ENCODE peak calls at places on chromosome 7, in ten cellular contexts. S is K562, Z is cardiac fibroblast, B is SK-N-SH, P is upper lobe of right lung, X is Peyer's patch, I is heart right ventricle, Q is GM23338, F is AG10803, O is PC-3. N is an unnamed sample.

GRCh38 chr7:142785841-142786250 is 15.1 kb downstream of the PRSS2 start:
- DNase-seq in F (no peak), O (no peak), Z (no peak), X (no peak), Q (no peak), I (no peak), B (no peak), P (no peak), S (peak), N (no peak)

GRCh38 chr7:33050425-33051318 is 11.9 kb downstream of the NT5C3A start:
- DNase-seq in Q (peak), O (peak), Z (peak), B (peak), X (no peak), I (no peak), P (no peak), S (peak), F (peak), N (peak)

GRCh38 chr7:75716992-75717626 is 21.6 kb downstream of the HIP1 start:
- DNase-seq in Z (peak), Q (no peak), P (no peak), B (no peak), I (no peak), F (peak), O (peak), S (no peak), X (no peak), N (peak)

GRCh38 chr7:25259487-25260243 is 31.4 kb upstream of the NPVF start:
- DNase-seq in I (peak), B (peak), P (no peak), X (no peak), O (peak), Q (peak), F (peak), S (peak), Z (peak), N (peak)

GRCh38 chr7:19916011-19916410 is 142.6 kb upstream of the TMEM196 start:
- DNase-seq in X (no peak), P (no peak), O (no peak), Q (no peak), Z (peak), B (no peak), F (peak), S (no peak), I (no peak), N (peak)

GRCh38 chr7:36971515-36972139 is 247.3 kb upstream of the AOAH start:
- DNase-seq in Z (no peak), F (no peak), S (no peak), X (no peak), O (no peak), Q (no peak), B (no peak), P (no peak), I (no peak), N (no peak)

GRCh38 chr7:129615018-129615417 is 3.5 kb downstream of the NRF1 start:
- DNase-seq in X (no peak), F (no peak), B (no peak), Q (no peak), S (no peak), O (no peak), Z (peak), I (no peak), P (no peak), N (peak)

GRCh38 chr7:36038063-36038721 is 114.9 kb upstream of the EEPD1 start:
- DNase-seq in Z (no peak), O (peak), X (no peak), F (no peak), S (no peak), Q (no peak), P (no peak), I (no peak), B (no peak), N (no peak)

GRCh38 chr7:23955600-23956149 is 245.7 kb downstream of the STK31 start:
- DNase-seq in Q (peak), S (peak), B (no peak), I (no peak), X (no peak), F (no peak), O (no peak), P (no peak), Z (no peak), N (no peak)

GRCh38 chr7:75624134-75624832 is 114.5 kb downstream of the HIP1 start:
- DNase-seq in Q (no peak), B (no peak), P (peak), F (peak), O (no peak), I (peak), S (peak), X (no peak), Z (peak), N (peak)

GRCh38 chr7:46745700-46746090 is 824.6 kb upstream of the IGFBP3 start:
- DNase-seq in S (no peak), Q (no peak), O (peak), F (peak), B (no peak), P (no peak), X (no peak), Z (peak), I (no peak), N (no peak)

GRCh38 chr7:130386876-130387275 is 6.6 kb downstream of the CPA1 start:
- DNase-seq in B (no peak), Z (no peak), X (no peak), I (no peak), F (no peak), S (no peak), O (no peak), Q (no peak), P (no peak), N (no peak)

GRCh38 chr7:92740134-92740533 is 96.2 kb downstream of the CDK6 start:
- DNase-seq in I (no peak), B (no peak), Z (no peak), Q (no peak), S (no peak), F (peak), O (no peak), X (no peak), P (no peak), N (no peak)

GRCh38 chr7:141700848-141701371 is 1.1 kb downstream of the DENND11 start:
- DNase-seq in P (no peak), I (no peak), Q (peak), O (no peak), F (no peak), S (no peak), Z (no peak), X (no peak), B (peak), N (no peak)

GRCh38 chr7:158816995-158817394 is 12.3 kb downstream of the ESYT2 start:
- DNase-seq in B (no peak), X (peak), Q (no peak), I (no peak), P (peak), F (no peak), S (peak), Z (no peak), O (peak), N (peak)

GRCh38 chr7:28638914-28639313 is 226.6 kb downstream of the CREB5 start:
- DNase-seq in Q (no peak), I (no peak), F (no peak), S (no peak), O (peak), B (no peak), Z (no peak), P (no peak), X (no peak), N (no peak)

GRCh38 chr7:7843972-7844371 is 124.6 kb upstream of the GLCCI1 start:
- DNase-seq in O (no peak), Q (no peak), F (no peak), B (no peak), S (no peak), Z (no peak), P (no peak), I (no peak), X (no peak), N (no peak)

GRCh38 chr7:34612671-34613070 is 45.3 kb upstream of the NPSR1 start:
- DNase-seq in I (no peak), F (peak), O (no peak), X (no peak), P (no peak), Z (peak), B (no peak), S (no peak), Q (peak), N (peak)

GRCh38 chr7:10300557-10300956 is 673.1 kb upstream of the PHF14 start:
- DNase-seq in X (no peak), O (no peak), B (no peak), P (no peak), F (no peak), Z (no peak), Q (no peak), S (no peak), I (no peak), N (no peak)

GRCh38 chr7:104982773-104983619 is 31.0 kb upstream of the KMT2E start:
- DNase-seq in F (no peak), Q (no peak), O (no peak), B (no peak), X (no peak), S (peak), Z (no peak), P (no peak), I (no peak), N (no peak)

GRCh38 chr7:118429141-118429540 is 204.6 kb downstream of the ANKRD7 start:
- DNase-seq in Q (no peak), Z (no peak), B (no peak), F (no peak), I (no peak), O (no peak), P (no peak), S (no peak), X (no peak), N (no peak)

GRCh38 chr7:12820777-12821176 is 133.3 kb downstream of the ARL4A start:
- DNase-seq in Q (peak), B (no peak), I (no peak), Z (no peak), F (no peak), S (no peak), X (no peak), P (no peak), O (no peak), N (no peak)

GRCh38 chr7:134798155-134798554 is 18.7 kb downstream of the CALD1 start:
- DNase-seq in P (no peak), B (no peak), S (no peak), O (no peak), Z (peak), I (no peak), F (no peak), X (no peak), Q (no peak), N (no peak)

GRCh38 chr7:2802504-2803341 is 41.4 kb downstream of the GNA12 start:
- DNase-seq in Z (peak), B (no peak), O (peak), S (no peak), F (no peak), X (no peak), P (peak), I (peak), Q (peak), N (peak)

GRCh38 chr7:150804802-150805201 is 4.2 kb downstream of the TMEM176A start:
- DNase-seq in Z (no peak), O (no peak), F (no peak), B (no peak), P (no peak), I (no peak), Q (no peak), S (no peak), X (no peak), N (no peak)

GRCh38 chr7:121002755-121003114 is 14.2 kb downstream of the CPED1 start:
- DNase-seq in F (no peak), P (no peak), Z (peak), O (peak), X (no peak), Q (no peak), B (no peak), S (no peak), I (no peak), N (no peak)

GRCh38 chr7:121011401-121011800 is 22.9 kb downstream of the CPED1 start:
- DNase-seq in Q (no peak), X (no peak), B (no peak), P (no peak), S (no peak), O (no peak), Z (no peak), F (no peak), I (no peak), N (no peak)

GRCh38 chr7:121005996-121006565 is 17.6 kb downstream of the CPED1 start:
- DNase-seq in Z (no peak), B (no peak), P (no peak), O (no peak), S (no peak), I (no peak), X (no peak), F (no peak), Q (no peak), N (no peak)

GRCh38 chr7:121003986-121004685 is 15.6 kb downstream of the CPED1 start:
- DNase-seq in Z (no peak), S (no peak), I (peak), B (no peak), F (no peak), P (no peak), X (no peak), O (no peak), Q (no peak), N (no peak)

GRCh38 chr7:121006731-121007315 is 18.3 kb downstream of the CPED1 start:
- DNase-seq in I (no peak), S (peak), B (no peak), P (no peak), F (no peak), Q (no peak), O (no peak), Z (no peak), X (no peak), N (no peak)
- TF ChIP-seq CTCF in I (no peak), S (no peak), B (no peak), P (no peak), F (no peak), Q (no peak), O (no peak), Z (no peak), X (no peak), N (no peak)

GRCh38 chr7:108515013-108515412 is 10.9 kb downstream of the PNPLA8 start:
- DNase-seq in Z (peak), O (no peak), B (no peak), I (no peak), X (no peak), F (no peak), S (no peak), Q (no peak), P (no peak), N (no peak)
- H3K4me3 ChIP-seq in Z (no peak), O (no peak), B (no peak), I (no peak), X (no peak), F (no peak), S (no peak), Q (no peak), P (no peak), N (no peak)

GRCh38 chr7:99782012-99782953 is 1.7 kb downstream of the CYP3A4 start:
- DNase-seq in F (no peak), P (no peak), S (no peak), B (no peak), I (no peak), X (no peak), Q (peak), O (peak), Z (no peak), N (peak)
- TF ChIP-seq CTCF in F (no peak), P (no peak), S (peak), B (no peak), I (no peak), X (no peak), Q (no peak), O (no peak), Z (no peak), N (no peak)

GRCh38 chr7:123662755-123663154 is 7.1 kb downstream of the LMOD2 start:
- DNase-seq in B (no peak), S (no peak), I (no peak), Z (no peak), P (no peak), O (no peak), F (no peak), X (no peak), Q (no peak), N (no peak)
- H3K4me3 ChIP-seq in B (no peak), S (no peak), I (peak), Z (no peak), P (no peak), O (no peak), F (no peak), X (no peak), Q (no peak), N (no peak)

DNA sequence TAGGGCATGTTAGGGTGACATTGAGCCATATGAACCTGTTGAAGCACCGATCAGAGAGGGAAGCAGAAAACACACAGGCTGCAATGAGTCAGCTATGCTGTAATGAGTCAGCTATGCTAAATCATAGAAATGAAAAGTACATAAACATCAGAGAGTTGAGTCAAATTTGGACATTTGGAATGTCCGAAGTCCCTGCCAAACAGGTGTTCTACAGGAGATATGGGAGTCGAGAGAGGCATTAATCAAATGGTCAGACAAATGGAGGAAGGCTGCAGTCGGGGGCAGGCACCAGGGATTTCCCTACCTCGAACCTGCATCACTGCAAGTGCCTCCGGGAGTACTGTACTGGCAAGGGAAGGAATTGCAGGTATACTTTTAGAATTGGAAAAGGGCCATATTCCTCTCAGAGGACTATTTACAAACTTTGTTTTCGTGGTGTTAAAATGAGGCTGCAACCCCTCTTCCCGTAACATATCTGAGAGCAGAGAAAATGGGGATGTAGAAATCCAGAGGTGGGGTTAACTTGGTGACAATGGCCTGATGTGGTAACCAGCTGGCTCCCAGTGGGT is 8.8 kb upstream of the ZC3HAV1 start:
- DNase-seq in F (peak), Z (peak), O (peak), P (no peak), S (peak), X (no peak), I (no peak), Q (peak), B (no peak), N (peak)
- TF ChIP-seq CTCF in F (no peak), Z (peak), O (no peak), P (no peak), S (peak), X (no peak), I (no peak), Q (no peak), B (no peak), N (peak)